ENCODE peak calls at places on chromosomes 6 and 20, in seven cellular contexts. B is progenitor cell of endocrine pancreas, A is GM18507, R is fibroblast of the aortic adventitia, X is T-helper 9 cell, E is HepG2, O is DMS 273 treated with DMSO at 0.1 percent for 48 hours. M is an unnamed sample.

GRCh38 chr20:20373046-20373706 is 5.3 kb downstream of the INSM1 start:
- DNase-seq in A (no peak), X (no peak), B (no peak), O (peak), R (peak), E (no peak), M (peak)

GRCh38 chr20:3168829-3169590 is 4.3 kb downstream of the LZTS3 start:
- DNase-seq in R (no peak), B (no peak), E (no peak), A (no peak), O (no peak), X (no peak), M (no peak)

GRCh38 chr6:34391711-34392496 is 565 bp downstream of the NUDT3 start:
- DNase-seq in X (peak), A (peak), E (peak), R (peak), O (peak), B (peak), M (peak)

GRCh38 chr20:17505664-17506517 is 25.3 kb downstream of the BFSP1 start:
- DNase-seq in X (peak), A (no peak), O (no peak), B (no peak), R (peak), E (peak), M (no peak)

GRCh38 chr6:27238010-27238983 is 9.2 kb upstream of the PRSS16 start:
- DNase-seq in E (no peak), A (no peak), B (no peak), X (no peak), R (peak), O (no peak), M (no peak)

GRCh38 chr6:12569646-12570045 is 146.9 kb upstream of the PHACTR1 start:
- DNase-seq in E (no peak), A (no peak), R (no peak), B (no peak), O (no peak), X (no peak), M (no peak)

GRCh38 chr20:49810491-49811190 is 2.0 kb upstream of the SLC9A8 start:
- DNase-seq in R (no peak), E (no peak), X (no peak), B (no peak), A (no peak), O (no peak), M (no peak)

GRCh38 chr20:10807013-10807412 is 133.2 kb upstream of the JAG1 start:
- DNase-seq in B (no peak), E (no peak), X (no peak), O (no peak), A (no peak), R (no peak), M (no peak)

GRCh38 chr6:7541175-7542064 is at the start of gene DSP:
- DNase-seq in A (no peak), B (peak), O (no peak), R (no peak), E (peak), X (no peak), M (peak)

GRCh38 chr6:27565839-27566779 is 93.2 kb upstream of the ZNF184 start:
- DNase-seq in E (peak), X (no peak), A (no peak), R (no peak), O (no peak), B (peak), M (no peak)

GRCh38 chr6:63427951-63428350 is 108.2 kb upstream of the LGSN start:
- DNase-seq in B (no peak), O (no peak), R (no peak), X (no peak), E (no peak), A (no peak), M (no peak)

GRCh38 chr6:104527761-104528415 is 331.8 kb downstream of the HACE1 start:
- DNase-seq in R (peak), X (no peak), B (no peak), E (peak), A (no peak), O (no peak), M (no peak)

GRCh38 chr6:40715501-40716403 is 128.6 kb upstream of the LRFN2 start:
- DNase-seq in A (no peak), B (no peak), R (no peak), O (no peak), X (no peak), E (no peak), M (peak)

GRCh38 chr20:38590682-38591483 is 9.9 kb downstream of the ADIG start:
- DNase-seq in E (no peak), R (no peak), X (no peak), A (no peak), O (no peak), B (no peak), M (no peak)

GRCh38 chr20:33131949-33132822 is 35.8 kb upstream of the BPIFA2 start:
- DNase-seq in E (no peak), O (no peak), R (no peak), B (no peak), A (no peak), X (no peak), M (no peak)

GRCh38 chr6:161186173-161186769 is 87.6 kb downstream of the AGPAT4 start:
- DNase-seq in A (no peak), E (no peak), O (no peak), R (peak), X (no peak), B (no peak), M (no peak)

GRCh38 chr20:33099842-33100538 is 20.5 kb downstream of the BPIFB4 start:
- DNase-seq in A (no peak), R (no peak), X (no peak), O (no peak), E (no peak), B (no peak), M (no peak)

M was measured in SHP77.